ENCODE peak calls at places on chromosomes 3 and 15, in five cellular contexts. T is HTR-8/SVneo; D is cardiac fibroblast; V is activated CD4-positive, CD25-positive, alpha-beta regulatory T cell; E is tibial artery. B is an unnamed sample.

GRCh38 chr15:49645937-49646336 is 25.1 kb downstream of the DTWD1 start:
- DNase-seq in T (no peak), D (peak; percentile 74), V (no peak), E (peak; percentile 65), B (no peak)

GRCh38 chr3:139534444-139534812 is 5.1 kb downstream of the RBP1 start:
- DNase-seq in T (peak; percentile 22), D (peak; percentile 79), V (no peak), E (no peak), B (no peak)

GRCh38 chr15:89836255-89837133 is 21.8 kb upstream of the ANPEP start:
- DNase-seq in T (peak; percentile 78), D (peak; percentile 92), V (no peak), E (no peak), B (no peak)

GRCh38 chr15:52805351-52806283 is 15.5 kb upstream of the ONECUT1 start:
- DNase-seq in T (no peak), D (no peak), V (no peak), E (no peak), B (no peak)

GRCh38 chr3:128285042-128285924 is 132.0 kb downstream of the EEFSEC start:
- DNase-seq in T (no peak), D (no peak), V (no peak), E (no peak), B (no peak)

GRCh38 chr3:35931867-35932266 is 292.5 kb downstream of the ARPP21 start:
- DNase-seq in T (no peak), D (peak; percentile 22), V (no peak), E (no peak), B (no peak)

GRCh38 chr3:55615694-55616310 is 128.7 kb upstream of the WNT5A start:
- DNase-seq in T (no peak), D (no peak), V (no peak), E (no peak), B (no peak)

GRCh38 chr15:55221090-55222011 is 24.6 kb upstream of the RSL24D1 start:
- DNase-seq in T (peak; percentile 65), D (peak; percentile 98), V (no peak), E (no peak), B (peak; percentile 4)

GRCh38 chr15:94230886-94231727 is at the start of gene MCTP2:
- DNase-seq in T (peak; percentile 44), D (peak; percentile 65), V (peak; percentile 39), E (peak; percentile 73), B (peak; percentile 75)

GRCh38 chr15:64877435-64877834 is 34.3 kb upstream of the ANKDD1A start:
- DNase-seq in T (no peak), D (peak; percentile 47), V (no peak), E (peak; percentile 89), B (no peak)

GRCh38 chr3:13016083-13016725 is 57.0 kb downstream of the IQSEC1 start:
- DNase-seq in T (no peak), D (no peak), V (no peak), E (peak; percentile 86), B (peak; percentile 38)

GRCh38 chr15:36885709-36886108 is 214.6 kb downstream of the MEIS2 start:
- DNase-seq in T (no peak), D (no peak), V (no peak), E (no peak), B (no peak)

GRCh38 chr3:49500408-49501257 is 30.6 kb downstream of the DAG1 start:
- DNase-seq in T (peak; percentile 47), D (peak; percentile 98), V (no peak), E (peak; percentile 90), B (no peak)

GRCh38 chr3:143427626-143428025 is 308.1 kb downstream of the CHST2 start:
- DNase-seq in T (no peak), D (no peak), V (no peak), E (no peak), B (no peak)

GRCh38 chr15:60009581-60010379 is 5.7 kb downstream of the FOXB1 start:
- DNase-seq in T (no peak), D (no peak), V (no peak), E (no peak), B (no peak)

GRCh38 chr3:126268866-126269265 is 88.3 kb downstream of the KLF15 start:
- DNase-seq in T (no peak), D (no peak), V (no peak), E (peak; percentile 69), B (no peak)

GRCh38 chr3:45756055-45756454 is 40.3 kb downstream of the SLC6A20 start:
- DNase-seq in T (no peak), D (no peak), V (no peak), E (no peak), B (no peak)

GRCh38 chr15:82788496-82788895 is 17.4 kb downstream of the FSD2 start:
- DNase-seq in T (no peak), D (no peak), V (no peak), E (no peak), B (no peak)

GRCh38 chr15:91289324-91289723 is 189.3 kb downstream of the SV2B start:
- DNase-seq in T (no peak), D (no peak), V (no peak), E (no peak), B (peak; percentile 21)

B was measured in GDM1.